ENCODE peak calls at places on chromosomes 12 and 14, in six cellular contexts. One of them, this sample, is unnamed. For H3K4me1, the result is how much of the 10 kb centered on the place peaks cover.

GRCh38 chr12:66008985-66009384 is 121.6 kb downstream of the LLPH start:
- DNase-seq in SK-N-SH: no peak
- DNase-seq in heart left ventricle: no peak
- DNase-seq in tibial artery: no peak
- DNase-seq in OCI-LY7: no peak
- DNase-seq in ovary: no peak
- DNase-seq in this sample: no peak

GRCh38 chr12:53623986-53624385 is 2.2 kb downstream of the ATF7 start:
- DNase-seq in heart left ventricle: no peak
- DNase-seq in SK-N-SH: no peak
- DNase-seq in ovary: no peak
- DNase-seq in tibial artery: peak
- DNase-seq in OCI-LY7: no peak
- DNase-seq in this sample: no peak

GRCh38 chr12:6540181-6540877 is 6.0 kb downstream of the GAPDH start:
- DNase-seq in SK-N-SH: peak
- DNase-seq in ovary: peak
- DNase-seq in tibial artery: peak
- DNase-seq in OCI-LY7: peak
- DNase-seq in heart left ventricle: peak
- DNase-seq in this sample: peak

GRCh38 chr12:17992002-17992656 is 97.9 kb downstream of the RERGL start:
- DNase-seq in tibial artery: no peak
- DNase-seq in heart left ventricle: no peak
- DNase-seq in OCI-LY7: peak
- DNase-seq in ovary: no peak
- DNase-seq in SK-N-SH: peak
- DNase-seq in this sample: no peak

GRCh38 chr12:112665971-112666370 is 125.6 kb upstream of the RPH3A start:
- DNase-seq in tibial artery: no peak
- DNase-seq in heart left ventricle: no peak
- DNase-seq in ovary: no peak
- DNase-seq in OCI-LY7: no peak
- DNase-seq in SK-N-SH: no peak
- DNase-seq in this sample: no peak

GRCh38 chr12:24398605-24399004 is 449.1 kb upstream of the SOX5 start:
- DNase-seq in SK-N-SH: no peak
- DNase-seq in OCI-LY7: no peak
- DNase-seq in ovary: no peak
- DNase-seq in heart left ventricle: no peak
- DNase-seq in tibial artery: no peak
- DNase-seq in this sample: no peak

GRCh38 chr14:102096569-102097188 is 9.8 kb upstream of the HSP90AA1 start:
- DNase-seq in ovary: peak
- DNase-seq in tibial artery: peak
- DNase-seq in heart left ventricle: peak
- DNase-seq in OCI-LY7: peak
- DNase-seq in SK-N-SH: peak
- DNase-seq in this sample: peak

GRCh38 chr12:6460751-6461371 is 9.0 kb downstream of the TAPBPL start:
- DNase-seq in heart left ventricle: no peak
- DNase-seq in OCI-LY7: peak
- DNase-seq in tibial artery: no peak
- DNase-seq in SK-N-SH: no peak
- DNase-seq in ovary: no peak
- DNase-seq in this sample: no peak

GRCh38 chr14:104169765-104170113 is 31.4 kb downstream of the KIF26A start:
- DNase-seq in SK-N-SH: no peak
- DNase-seq in OCI-LY7: no peak
- DNase-seq in ovary: no peak
- DNase-seq in heart left ventricle: no peak
- DNase-seq in tibial artery: no peak
- DNase-seq in this sample: peak

GRCh38 chr14:103594265-103594664 is 31.5 kb downstream of the COA8 start:
- DNase-seq in tibial artery: no peak
- DNase-seq in SK-N-SH: no peak
- DNase-seq in ovary: peak
- DNase-seq in heart left ventricle: no peak
- DNase-seq in OCI-LY7: no peak
- DNase-seq in this sample: peak

GRCh38 chr12:117832459-117833457 is 136.0 kb downstream of the KSR2 start:
- DNase-seq in tibial artery: no peak
- DNase-seq in SK-N-SH: no peak
- DNase-seq in heart left ventricle: no peak
- DNase-seq in ovary: no peak
- DNase-seq in OCI-LY7: no peak
- DNase-seq in this sample: no peak

GRCh38 chr14:102873546-102874061 is 48.9 kb upstream of the AMN start:
- DNase-seq in SK-N-SH: no peak
- DNase-seq in OCI-LY7: no peak
- DNase-seq in tibial artery: no peak
- DNase-seq in heart left ventricle: no peak
- DNase-seq in ovary: no peak
- DNase-seq in this sample: no peak

GRCh38 chr14:68922201-68922613 is 56.9 kb downstream of the ACTN1 start:
- DNase-seq in SK-N-SH: peak
- DNase-seq in tibial artery: no peak
- DNase-seq in heart left ventricle: no peak
- DNase-seq in OCI-LY7: no peak
- DNase-seq in ovary: no peak
- DNase-seq in this sample: no peak

GRCh38 chr14:26527095-26527494 is 70.7 kb downstream of the NOVA1 start:
- DNase-seq in tibial artery: no peak
- DNase-seq in heart left ventricle: no peak
- DNase-seq in SK-N-SH: no peak
- DNase-seq in ovary: no peak
- DNase-seq in OCI-LY7: no peak
- DNase-seq in this sample: no peak

GRCh38 chr14:64755661-64756265 is 51.5 kb downstream of the PLEKHG3 start:
- DNase-seq in tibial artery: no peak
- DNase-seq in ovary: no peak
- DNase-seq in heart left ventricle: no peak
- DNase-seq in SK-N-SH: no peak
- DNase-seq in OCI-LY7: no peak
- DNase-seq in this sample: no peak

GRCh38 chr14:64758025-64758521 is 53.8 kb downstream of the PLEKHG3 start:
- DNase-seq in tibial artery: no peak
- DNase-seq in SK-N-SH: no peak
- DNase-seq in ovary: peak
- DNase-seq in OCI-LY7: no peak
- DNase-seq in heart left ventricle: no peak
- DNase-seq in this sample: no peak

GRCh38 chr14:64758711-64759554 is 54.7 kb downstream of the PLEKHG3 start:
- DNase-seq in OCI-LY7: no peak
- DNase-seq in SK-N-SH: peak
- DNase-seq in tibial artery: no peak
- DNase-seq in ovary: peak
- DNase-seq in heart left ventricle: no peak
- DNase-seq in this sample: peak

GRCh38 chr14:64756712-64757111 is 52.5 kb downstream of the PLEKHG3 start:
- DNase-seq in OCI-LY7: no peak
- DNase-seq in heart left ventricle: no peak
- DNase-seq in tibial artery: no peak
- DNase-seq in ovary: peak
- DNase-seq in SK-N-SH: no peak
- DNase-seq in this sample: no peak

DNA sequence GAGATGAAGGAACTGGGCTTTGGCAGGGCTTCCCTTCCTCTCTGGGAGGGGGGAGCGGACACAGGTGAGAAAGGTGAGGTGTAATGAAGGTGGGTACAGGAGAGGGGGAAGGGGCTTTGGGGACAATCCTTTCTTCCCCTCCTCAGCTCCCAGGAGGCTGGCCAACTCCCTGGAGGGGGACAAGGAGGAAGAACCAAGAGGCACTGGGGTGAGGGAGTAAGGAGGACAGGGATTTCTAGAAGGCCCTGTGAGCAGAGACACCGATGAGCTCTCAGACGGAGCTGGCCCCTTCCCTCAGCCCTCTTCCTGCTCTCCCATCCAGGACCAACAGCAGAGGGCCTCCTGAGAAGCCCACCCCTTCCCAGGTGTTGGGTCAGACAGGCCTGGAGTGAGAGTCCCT is 53.4 kb downstream of the PLEKHG3 start:
- DNase-seq in heart left ventricle: no peak
- DNase-seq in SK-N-SH: no peak
- DNase-seq in OCI-LY7: no peak
- DNase-seq in tibial artery: no peak
- DNase-seq in ovary: peak
- DNase-seq in this sample: no peak
- H3K4me1 ChIP-seq in heart left ventricle: half or more
- H3K4me1 ChIP-seq in SK-N-SH: under half
- H3K4me1 ChIP-seq in OCI-LY7: under half
- H3K4me1 ChIP-seq in tibial artery: half or more
- H3K4me1 ChIP-seq in ovary: under half
- H3K4me1 ChIP-seq in this sample: half or more

DNA sequence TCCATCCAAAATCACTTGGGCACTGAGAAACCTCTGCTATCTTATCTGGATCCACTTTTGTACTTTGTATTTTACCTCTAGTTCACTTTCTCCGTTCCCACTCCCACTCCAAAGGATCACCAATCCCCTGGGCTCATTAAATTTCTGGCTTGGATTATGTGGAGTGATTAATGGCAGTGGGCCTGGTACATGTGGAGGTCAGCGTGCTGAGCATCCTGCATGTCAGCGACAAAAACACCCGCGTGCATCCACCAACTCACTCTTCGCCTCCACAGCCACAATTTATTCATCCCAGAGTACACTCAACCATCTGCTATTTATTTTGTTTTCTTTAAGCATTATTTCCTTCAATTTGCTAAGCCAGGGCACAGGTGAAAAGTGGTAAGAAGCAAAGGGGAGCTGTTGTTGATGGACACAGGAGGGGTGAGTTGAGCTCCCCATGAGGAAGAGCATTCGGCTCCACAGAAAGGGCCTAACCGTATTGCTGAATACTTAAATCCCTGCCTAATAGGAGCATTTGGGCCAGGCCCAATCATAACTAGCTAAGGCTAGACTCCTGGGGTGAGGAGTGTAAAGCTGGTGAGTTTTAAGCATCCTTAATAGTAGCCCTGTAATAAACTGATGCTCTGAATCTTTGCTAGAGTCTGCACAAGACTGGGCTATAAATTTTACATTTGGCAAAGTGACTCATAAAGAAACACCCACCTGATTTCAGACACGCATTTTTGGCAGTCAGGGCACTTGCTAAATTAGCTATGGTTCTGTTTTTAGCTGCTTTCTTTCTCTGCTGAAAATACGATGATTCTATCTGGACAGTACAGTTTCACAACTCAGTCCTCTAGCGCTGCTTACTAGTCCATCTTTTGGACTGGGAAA is 137.8 kb downstream of the SLC25A21 start:
- DNase-seq in SK-N-SH: no peak
- DNase-seq in heart left ventricle: no peak
- DNase-seq in tibial artery: no peak
- DNase-seq in OCI-LY7: no peak
- DNase-seq in ovary: no peak
- DNase-seq in this sample: no peak
- H3K27ac ChIP-seq in SK-N-SH: no peak
- H3K27ac ChIP-seq in heart left ventricle: no peak
- H3K27ac ChIP-seq in tibial artery: peak
- H3K27ac ChIP-seq in OCI-LY7: no peak
- H3K27ac ChIP-seq in ovary: no peak
- H3K27ac ChIP-seq in this sample: no peak

DNA sequence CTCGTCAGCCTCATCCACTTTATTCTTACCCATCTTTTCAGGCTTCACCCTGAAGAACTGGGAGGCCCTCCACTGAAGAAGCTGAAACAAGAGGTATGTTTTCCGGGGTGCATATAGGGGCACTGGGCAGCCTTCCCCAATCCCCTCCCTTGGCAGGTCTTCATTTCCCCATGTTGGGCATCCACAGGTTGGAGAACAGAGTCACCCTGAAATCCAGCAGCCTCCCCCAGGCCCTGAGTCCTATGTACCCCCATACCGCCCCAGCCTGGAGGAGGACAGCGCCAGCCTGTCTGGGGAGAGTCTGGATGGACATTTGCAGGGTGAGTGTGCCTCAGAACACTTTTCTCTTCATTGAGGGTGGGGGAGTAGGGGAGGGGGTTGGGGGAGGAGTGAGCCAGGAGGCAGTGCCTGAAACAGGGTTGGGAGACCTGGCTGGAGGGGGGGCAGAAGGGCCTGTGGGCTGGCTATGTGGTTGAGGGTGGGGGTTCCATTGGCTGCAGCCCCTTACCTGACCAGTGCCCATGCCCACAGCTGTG is 4.0 kb downstream of the NAB2 start:
- DNase-seq in SK-N-SH: no peak
- DNase-seq in heart left ventricle: no peak
- DNase-seq in OCI-LY7: no peak
- DNase-seq in ovary: peak
- DNase-seq in tibial artery: no peak
- DNase-seq in this sample: no peak
- H3K4me1 ChIP-seq in SK-N-SH: under half
- H3K4me1 ChIP-seq in heart left ventricle: under half
- H3K4me1 ChIP-seq in OCI-LY7: under half
- H3K4me1 ChIP-seq in ovary: under half
- H3K4me1 ChIP-seq in tibial artery: under half
- H3K4me1 ChIP-seq in this sample: half or more

DNA sequence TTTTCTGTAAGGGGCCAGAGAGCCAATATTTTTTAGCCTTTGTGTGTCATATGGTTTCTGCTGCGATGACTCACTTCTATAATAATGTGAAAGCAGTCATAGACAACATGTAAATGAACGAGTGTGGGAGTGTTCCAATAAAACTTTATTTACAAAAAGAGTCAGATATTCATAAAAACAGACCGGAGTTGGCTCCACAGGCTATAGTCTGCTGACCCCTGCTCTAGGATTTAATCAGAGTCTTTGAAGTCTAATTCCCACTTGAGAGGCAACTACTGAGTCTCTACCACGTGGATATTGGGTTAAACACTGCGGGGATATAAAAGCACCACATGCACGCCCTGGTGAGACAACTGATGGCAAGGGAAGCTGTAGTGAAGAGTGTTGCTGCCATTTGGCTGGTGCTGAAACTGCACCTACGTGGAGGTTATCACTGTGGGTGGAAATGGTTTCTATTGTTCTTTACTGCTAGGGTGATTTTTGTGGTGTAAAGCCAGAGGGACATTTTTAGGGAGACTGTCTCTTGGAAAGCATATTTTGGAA is 3.6 kb upstream of the NINJ2 start:
- DNase-seq in tibial artery: no peak
- DNase-seq in heart left ventricle: no peak
- DNase-seq in OCI-LY7: no peak
- DNase-seq in ovary: no peak
- DNase-seq in SK-N-SH: no peak
- DNase-seq in this sample: no peak
- H3K27ac ChIP-seq in tibial artery: no peak
- H3K27ac ChIP-seq in heart left ventricle: no peak
- H3K27ac ChIP-seq in OCI-LY7: no peak
- H3K27ac ChIP-seq in ovary: no peak
- H3K27ac ChIP-seq in SK-N-SH: no peak
- H3K27ac ChIP-seq in this sample: no peak

GRCh38 chr14:88799522-88799921 is 6.8 kb upstream of the EML5 start:
- DNase-seq in heart left ventricle: no peak
- DNase-seq in OCI-LY7: no peak
- DNase-seq in tibial artery: no peak
- DNase-seq in SK-N-SH: no peak
- DNase-seq in ovary: no peak
- DNase-seq in this sample: no peak
- H3K4me1 ChIP-seq in heart left ventricle: under half
- H3K4me1 ChIP-seq in OCI-LY7: under half
- H3K4me1 ChIP-seq in tibial artery: under half
- H3K4me1 ChIP-seq in SK-N-SH: under half
- H3K4me1 ChIP-seq in ovary: under half
- H3K4me1 ChIP-seq in this sample: under half

GRCh38 chr12:51926718-51927117 is 19.4 kb downstream of the ACVRL1 start:
- DNase-seq in SK-N-SH: no peak
- DNase-seq in OCI-LY7: peak
- DNase-seq in heart left ventricle: no peak
- DNase-seq in tibial artery: no peak
- DNase-seq in ovary: no peak
- DNase-seq in this sample: no peak
- H3K27ac ChIP-seq in SK-N-SH: no peak
- H3K27ac ChIP-seq in OCI-LY7: no peak
- H3K27ac ChIP-seq in heart left ventricle: no peak
- H3K27ac ChIP-seq in tibial artery: no peak
- H3K27ac ChIP-seq in ovary: no peak
- H3K27ac ChIP-seq in this sample: peak

This sample was measured in left ventricle myocardium inferior.